ENCODE peak calls at places on chromosomes 4 and X, in ten cellular contexts. I is A549, B is body of pancreas, Y is suprapubic skin, L is ovary, V is heart left ventricle, W is breast epithelium, F is NB4, D is esophagus squamous epithelium, Z is IMR-90. K is an unnamed sample.

GRCh38 chr4:150722908-150723362 is 141.0 kb downstream of the MAB21L2 start:
- DNase-seq in L (peak; percentile 16), B (peak; percentile 98), Y (peak; percentile 80), V (peak; percentile 95), I (no peak), D (no peak), W (peak; percentile 67), Z (no peak), F (no peak), K (peak; percentile 16)

GRCh38 chr4:6275351-6275750 is 5.7 kb downstream of the WFS1 start:
- DNase-seq in L (no peak), Z (no peak), V (no peak), I (no peak), F (no peak), Y (no peak), B (no peak), D (no peak), W (no peak), K (no peak)

GRCh38 chr4:146369446-146369845 is 152.3 kb downstream of the SLC10A7 start:
- DNase-seq in Z (no peak), L (no peak), B (no peak), Y (no peak), I (no peak), F (no peak), D (no peak), W (no peak), V (no peak), K (no peak)

GRCh38 chr4:797066-797465 is 28.9 kb downstream of the CPLX1 start:
- DNase-seq in Z (no peak), V (no peak), D (no peak), W (no peak), F (no peak), Y (no peak), I (no peak), L (no peak), B (peak; percentile 40), K (no peak)

GRCh38 chrX:10028283-10029104 is 61.3 kb downstream of the CLDN34 start:
- DNase-seq in Z (no peak), L (no peak), F (no peak), V (no peak), Y (no peak), D (no peak), I (no peak), B (no peak), W (no peak), K (no peak)

GRCh38 chr4:161189286-161190134 is 974.3 kb downstream of the FSTL5 start:
- DNase-seq in B (no peak), F (no peak), L (no peak), V (no peak), I (no peak), Z (no peak), W (no peak), D (no peak), Y (no peak), K (no peak)

GRCh38 chrX:101108293-101108692 is 10.3 kb downstream of the CENPI start:
- DNase-seq in D (no peak), V (no peak), Y (no peak), Z (peak; percentile 77), I (no peak), B (no peak), L (no peak), W (no peak), F (no peak), K (no peak)

GRCh38 chr4:82811838-82812672 is 13.5 kb upstream of the SCD5 start:
- DNase-seq in Z (peak; percentile 41), I (no peak), V (no peak), Y (no peak), D (no peak), B (no peak), W (no peak), F (peak; percentile 14), L (peak; percentile 36), K (no peak)

GRCh38 chrX:153731117-153731844 is 6.6 kb downstream of the ABCD1 start:
- DNase-seq in I (no peak), Y (no peak), W (no peak), D (no peak), Z (no peak), F (peak; percentile 45), V (no peak), L (no peak), B (no peak), K (no peak)

GRCh38 chrX:142001934-142002333 is 98.2 kb downstream of the MAGEC1 start:
- DNase-seq in V (no peak), I (no peak), Z (no peak), L (no peak), B (no peak), Y (no peak), W (no peak), F (no peak), D (no peak), K (no peak)

GRCh38 chr4:13170131-13170530 is 314.0 kb downstream of the RAB28 start:
- DNase-seq in B (no peak), Y (no peak), V (no peak), F (no peak), D (no peak), I (no peak), L (no peak), Z (no peak), W (no peak), K (no peak)

GRCh38 chrX:106692425-106693075 is 34.0 kb upstream of the RNF128 start:
- DNase-seq in F (no peak), D (no peak), Y (no peak), W (no peak), V (no peak), B (no peak), I (no peak), L (no peak), Z (no peak), K (no peak)

GRCh38 chrX:49186125-49187027 is at the start of gene PRICKLE3:
- DNase-seq in D (peak; percentile 9), Y (peak; percentile 89), F (peak; percentile 85), V (peak; percentile 87), W (peak; percentile 61), I (peak; percentile 60), Z (peak; percentile 29), L (peak; percentile 81), B (peak; percentile 89), K (peak; percentile 73)
- TF ChIP-seq POLR2A in D (peak; percentile 17), Y (no peak), F (peak; percentile 62), V (no peak), W (no peak), I (peak; percentile 56), Z (no peak), L (peak; percentile 37), B (peak; percentile 47), K (peak; percentile 51)

GRCh38 chr4:77236806-77237205 is 79.8 kb downstream of the CCNG2 start:
- DNase-seq in D (no peak), L (no peak), F (no peak), V (no peak), W (no peak), B (no peak), I (no peak), Y (no peak), Z (no peak), K (no peak)
- TF ChIP-seq POLR2A in D (no peak), L (no peak), F (no peak), V (no peak), W (no peak), B (no peak), I (no peak), Y (no peak), Z (no peak), K (no peak)

GRCh38 chr4:24573582-24573981 is 10.8 kb downstream of the DHX15 start:
- DNase-seq in D (no peak), B (no peak), Z (no peak), L (no peak), F (no peak), W (no peak), Y (no peak), I (no peak), V (no peak), K (no peak)
- TF ChIP-seq POLR2A in D (no peak), B (no peak), Z (no peak), L (no peak), F (no peak), W (no peak), Y (no peak), I (no peak), V (no peak), K (no peak)

GRCh38 chr4:70704333-70705145 is 16.2 kb downstream of the UTP3 start:
- DNase-seq in D (peak; percentile 14), L (peak; percentile 85), V (peak; percentile 91), I (peak; percentile 49), F (peak; percentile 87), B (peak; percentile 86), W (peak; percentile 59), Y (peak; percentile 91), Z (peak; percentile 67), K (peak; percentile 73)
- TF ChIP-seq POLR2A in D (no peak), L (peak; percentile 13), V (no peak), I (peak; percentile 52), F (peak; percentile 21), B (peak; percentile 45), W (no peak), Y (no peak), Z (no peak), K (no peak)

DNA sequence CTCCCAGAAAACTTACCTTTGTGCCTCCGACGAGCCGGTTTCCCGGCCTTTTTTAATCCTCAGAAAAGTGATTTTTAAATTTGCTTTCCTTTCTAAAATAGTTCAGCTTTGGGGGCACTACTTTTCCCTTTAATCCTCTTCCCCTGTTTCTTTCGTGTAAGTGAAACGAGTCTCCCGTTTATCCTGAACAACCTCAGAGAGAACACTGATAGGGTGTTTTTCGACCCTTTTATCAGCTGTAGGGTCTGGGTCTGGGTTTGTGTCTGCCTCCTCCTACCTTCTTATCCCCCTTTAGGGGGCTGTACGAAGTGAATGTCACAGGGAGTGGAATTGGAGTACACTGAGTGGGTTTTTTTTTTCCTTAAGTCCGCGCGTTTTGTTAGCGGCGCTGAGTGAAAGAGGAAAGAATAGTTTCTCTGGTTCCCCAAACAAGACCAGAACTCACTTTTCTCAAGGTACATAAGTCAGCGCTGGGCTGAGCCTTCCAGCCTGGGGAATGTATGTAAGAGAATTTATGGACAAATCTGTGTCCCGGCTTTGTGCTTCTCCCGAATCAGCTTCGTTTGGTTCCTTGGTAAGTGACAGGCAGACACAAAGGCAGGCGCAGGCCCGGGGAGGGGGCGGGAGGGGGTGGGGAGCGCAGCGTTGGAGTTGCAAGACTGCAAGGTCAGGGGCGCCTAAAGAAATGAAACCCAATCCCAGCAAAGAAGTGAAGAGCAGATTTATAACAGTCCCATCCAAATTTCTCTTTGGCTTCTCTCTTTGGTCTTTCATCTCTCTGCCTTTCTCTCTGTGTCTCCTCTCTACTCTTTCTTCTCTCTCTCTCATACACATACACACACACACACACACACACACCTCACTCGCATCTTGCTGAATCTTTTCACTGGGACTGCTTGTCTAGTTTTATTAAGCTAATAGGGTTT is 813 bp downstream of the TET2 start:
- DNase-seq in Z (peak; percentile 44), V (peak; percentile 26), Y (no peak), L (peak; percentile 35), B (peak; percentile 23), I (no peak), W (no peak), F (peak; percentile 65), D (no peak), K (peak; percentile 69)
- TF ChIP-seq POLR2A in Z (no peak), V (no peak), Y (no peak), L (no peak), B (no peak), I (no peak), W (no peak), F (no peak), D (no peak), K (no peak)

K was measured in erythroblast.